ENCODE peak calls at places on chromosomes 16 and 17, in eight cellular contexts. L is HFF-Myc, O is retinal pigment epithelial cell, X is HepG2, M is spleen, E is fibroblast of lung, V is AG10803, K is GM23338. Q is an unnamed sample.

GRCh38 chr17:80251966-80252365 is 8.7 kb upstream of the RNF213 start:
- DNase-seq in O (no peak), E (no peak), V (no peak), X (no peak), K (no peak), M (no peak), L (no peak), Q (no peak)

GRCh38 chr17:41835214-41835799 is 725 bp downstream of the NT5C3B start:
- DNase-seq in M (peak; percentile 77), X (no peak), L (no peak), E (peak; percentile 7), K (no peak), O (no peak), V (no peak), Q (no peak)

GRCh38 chr16:75080205-75081029 is 36.2 kb downstream of the LDHD start:
- DNase-seq in X (no peak), O (peak; percentile 66), V (peak; percentile 45), L (no peak), E (peak; percentile 78), M (no peak), K (no peak), Q (no peak)

GRCh38 chr16:8767176-8767575 is 30.3 kb downstream of the TMEM186 start:
- DNase-seq in V (no peak), E (no peak), L (no peak), K (no peak), M (peak; percentile 43), O (no peak), X (no peak), Q (no peak)

GRCh38 chr16:27449434-27450188 is 47.6 kb downstream of the IL21R start:
- DNase-seq in O (no peak), L (no peak), K (no peak), E (no peak), X (no peak), V (no peak), M (peak; percentile 90), Q (no peak)

GRCh38 chr17:72745241-72745640 is 347.2 kb downstream of the SLC39A11 start:
- DNase-seq in X (no peak), V (no peak), O (no peak), M (no peak), K (no peak), L (no peak), E (no peak), Q (no peak)

GRCh38 chr17:6548578-6549330 is 7.6 kb downstream of the PITPNM3 start:
- DNase-seq in V (no peak), K (no peak), L (no peak), X (peak; percentile 53), M (no peak), O (no peak), E (no peak), Q (peak; percentile 87)

GRCh38 chr17:46212634-46213435 is 19.6 kb upstream of the KANSL1 start:
- DNase-seq in M (no peak), K (peak; percentile 96), V (peak; percentile 87), X (peak; percentile 76), O (no peak), E (peak; percentile 78), L (peak; percentile 46), Q (peak; percentile 90)

GRCh38 chr17:15261063-15261817 is 3.9 kb downstream of the PMP22 start:
- DNase-seq in X (peak; percentile 27), V (peak; percentile 57), E (peak; percentile 63), K (peak; percentile 77), O (no peak), L (no peak), M (peak; percentile 44), Q (peak; percentile 80)

GRCh38 chr16:2963074-2963610 is 933 bp upstream of the KREMEN2 start:
- DNase-seq in O (no peak), X (no peak), V (no peak), E (no peak), M (peak; percentile 73), K (no peak), L (no peak), Q (no peak)

GRCh38 chr17:16980813-16981731 is 9.2 kb upstream of the TNFRSF13B start:
- DNase-seq in M (peak; percentile 82), K (no peak), X (no peak), V (peak; percentile 49), E (no peak), O (no peak), L (no peak), Q (no peak)

GRCh38 chr17:8162997-8163977 is 539 bp upstream of the VAMP2 start:
- DNase-seq in K (peak; percentile 89), V (no peak), X (no peak), M (peak; percentile 87), O (no peak), E (no peak), L (no peak), Q (peak; percentile 32)

GRCh38 chr16:59385953-59386352 is 651.8 kb upstream of the GOT2 start:
- DNase-seq in M (no peak), E (peak; percentile 98), V (peak; percentile 95), X (no peak), L (peak; percentile 11), K (no peak), O (peak; percentile 87), Q (peak; percentile 31)

GRCh38 chr17:13940858-13941665 is 128.2 kb upstream of the COX10 start:
- DNase-seq in E (peak; percentile 59), O (no peak), M (no peak), L (no peak), X (no peak), V (peak; percentile 17), K (peak; percentile 34), Q (no peak)

GRCh38 chr16:66459878-66460277 is 32.8 kb downstream of the BEAN1 start:
- DNase-seq in V (peak; percentile 29), X (no peak), M (no peak), K (peak; percentile 73), L (no peak), E (peak; percentile 26), O (no peak), Q (no peak)

GRCh38 chr17:43368740-43369506 is 29.9 kb upstream of the ARL4D start:
- DNase-seq in M (peak; percentile 93), X (peak; percentile 88), O (no peak), K (peak; percentile 94), E (peak; percentile 78), V (peak; percentile 85), L (no peak), Q (peak; percentile 80)

GRCh38 chr17:43369986-43370385 is 28.8 kb upstream of the ARL4D start:
- DNase-seq in X (no peak), L (no peak), M (no peak), K (no peak), E (no peak), V (no peak), O (no peak), Q (no peak)

GRCh38 chr17:43367588-43368242 is 31.1 kb upstream of the ARL4D start:
- DNase-seq in M (no peak), V (peak; percentile 91), X (peak; percentile 91), E (peak; percentile 94), L (peak; percentile 84), O (peak; percentile 67), K (peak; percentile 68), Q (peak; percentile 94)

GRCh38 chr17:43365356-43365755 is 33.4 kb upstream of the ARL4D start:
- DNase-seq in E (no peak), M (no peak), V (no peak), L (no peak), K (peak; percentile 32), O (no peak), X (no peak), Q (no peak)

GRCh38 chr17:43366809-43367587 is 31.8 kb upstream of the ARL4D start:
- DNase-seq in L (no peak), O (peak; percentile 62), X (no peak), E (peak; percentile 66), K (peak; percentile 48), M (no peak), V (peak; percentile 62), Q (peak; percentile 36)
- H3K4me3 ChIP-seq in L (no peak overlapping the region), O (no peak overlapping the region), X (no peak overlapping the region), E (peak overlapping the region; percentile 39), K (no peak overlapping the region), M (peak overlapping the region; percentile 70), V (peak overlapping the region; percentile 44), Q (no peak overlapping the region)

GRCh38 chr16:29702307-29702706 is 23.3 kb downstream of the QPRT start:
- DNase-seq in V (no peak), L (no peak), X (no peak), K (no peak), M (peak; percentile 1), E (no peak), O (no peak), Q (no peak)
- H3K4me3 ChIP-seq in V (no peak overlapping the region), L (no peak overlapping the region), X (no peak overlapping the region), K (no peak overlapping the region), M (peak overlapping the region; percentile 40), E (no peak overlapping the region), O (no peak overlapping the region), Q (no peak overlapping the region)

DNA sequence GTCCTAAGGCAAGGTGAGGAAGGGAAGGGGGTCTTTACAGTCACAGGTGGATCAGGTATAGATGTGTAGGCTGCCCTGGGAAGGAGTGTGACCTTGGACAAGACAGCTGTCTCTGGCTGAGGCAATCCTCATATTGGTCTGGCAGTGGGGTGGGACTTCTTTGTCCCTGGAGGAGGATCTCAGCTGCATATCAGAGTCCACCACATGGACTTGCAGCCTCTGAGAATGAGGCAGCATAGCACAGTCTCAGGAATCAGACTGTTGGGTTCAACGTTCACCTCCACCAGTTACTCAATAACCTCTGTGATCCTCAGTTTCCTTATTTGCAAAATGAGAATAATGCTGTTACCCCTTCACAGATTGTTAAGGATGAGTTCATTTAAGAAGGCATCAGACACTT is 33.4 kb downstream of the ACSM2A start:
- DNase-seq in E (no peak), O (no peak), L (no peak), K (no peak), X (peak; percentile 16), V (no peak), M (no peak), Q (no peak)
- H3K4me3 ChIP-seq in E (no peak overlapping the region), O (no peak overlapping the region), L (no peak overlapping the region), K (no peak overlapping the region), X (no peak overlapping the region), V (no peak overlapping the region), M (no peak overlapping the region), Q (no peak overlapping the region)

DNA sequence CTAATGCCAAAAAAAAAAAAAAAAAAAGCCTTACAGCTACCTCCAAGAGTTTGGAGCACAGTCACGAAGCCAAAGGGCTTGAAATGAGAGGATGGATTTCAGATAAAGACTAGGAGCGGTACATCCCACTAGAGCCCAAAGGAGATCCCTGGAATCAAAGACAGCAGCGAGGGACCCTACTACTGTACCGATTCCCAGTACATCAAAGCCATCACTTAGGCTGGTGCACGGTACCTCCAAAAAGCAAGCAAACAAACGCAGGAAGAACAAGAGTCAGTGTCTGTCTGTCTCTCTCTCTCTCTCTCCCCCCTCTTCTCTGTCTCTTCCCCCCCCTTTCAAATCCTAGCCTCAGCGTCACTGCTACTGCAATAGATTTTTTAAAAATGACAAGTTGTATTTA is 12.3 kb upstream of the ZFHX3 start:
- DNase-seq in L (no peak), X (no peak), V (no peak), E (no peak), K (peak; percentile 31), O (no peak), M (no peak), Q (no peak)
- H3K4me3 ChIP-seq in L (no peak overlapping the region), X (no peak overlapping the region), V (peak overlapping the region; percentile 12), E (peak overlapping the region; percentile 79), K (peak overlapping the region; percentile 46), O (no peak overlapping the region), M (peak overlapping the region; percentile 25), Q (no peak overlapping the region)

Q was measured in cardiac muscle cell.